ENCODE peak calls at places on chromosomes 11 and 22, in nine cellular contexts. S, J, I, Z, G, A, V, F and H are unnamed samples.

GRCh38 chr11:131993291-131993690 is 622.9 kb downstream of the NTM start:
- DNase-seq in A (no peak), Z (no peak), V (no peak), J (no peak), S (no peak), G (no peak), F (no peak), I (no peak), H (no peak)

GRCh38 chr11:1207451-1208360 is 15.2 kb upstream of the MUC5B start:
- DNase-seq in V (no peak), A (peak; percentile 13), J (no peak), I (no peak), G (no peak), Z (no peak), F (no peak), S (no peak), H (no peak)

GRCh38 chr22:20779813-20780148 is 5.9 kb downstream of the SERPIND1 start:
- DNase-seq in G (no peak), J (no peak), A (no peak), S (no peak), I (no peak), V (no peak), F (no peak), Z (no peak), H (no peak)

GRCh38 chr11:119885861-119886567 is 157.0 kb upstream of the NECTIN1 start:
- DNase-seq in I (no peak), S (no peak), V (no peak), J (no peak), Z (no peak), G (no peak), A (no peak), F (no peak), H (no peak)

GRCh38 chr11:122853971-122854446 is 15.7 kb downstream of the CRTAM start:
- DNase-seq in V (peak; percentile 92), S (peak; percentile 36), G (peak; percentile 82), J (no peak), F (peak; percentile 66), I (peak; percentile 84), A (peak; percentile 76), Z (peak; percentile 73), H (no peak)

GRCh38 chr22:50157976-50158375 is 12.6 kb upstream of the PANX2 start:
- DNase-seq in I (no peak), F (no peak), G (no peak), Z (no peak), A (no peak), V (no peak), J (no peak), S (no peak), H (no peak)

GRCh38 chr11:2768471-2769408 is 68.9 kb upstream of the KCNQ1OT1 start:
- DNase-seq in J (no peak), A (no peak), Z (no peak), G (peak; percentile 14), I (peak; percentile 38), S (peak; percentile 54), V (no peak), F (no peak), H (no peak)

GRCh38 chr11:92830382-92831148 is 138.9 kb upstream of the MTNR1B start:
- DNase-seq in G (no peak), A (no peak), J (no peak), Z (no peak), V (no peak), S (no peak), I (no peak), F (no peak), H (no peak)

GRCh38 chr22:49212466-49212865 is 615.2 kb downstream of the BRD1 start:
- DNase-seq in Z (no peak), G (no peak), J (no peak), F (no peak), V (no peak), I (no peak), S (no peak), A (no peak), H (no peak)

GRCh38 chr11:103961010-103961409 is 75.4 kb upstream of the DDI1 start:
- DNase-seq in S (no peak), Z (no peak), J (no peak), F (no peak), A (no peak), G (peak; percentile 43), V (no peak), I (no peak), H (no peak)
- TF ChIP-seq REST in S (no peak), Z (no peak), J (no peak), F (no peak), A (no peak), G (no peak), V (no peak), I (no peak), H (no peak)

DNA sequence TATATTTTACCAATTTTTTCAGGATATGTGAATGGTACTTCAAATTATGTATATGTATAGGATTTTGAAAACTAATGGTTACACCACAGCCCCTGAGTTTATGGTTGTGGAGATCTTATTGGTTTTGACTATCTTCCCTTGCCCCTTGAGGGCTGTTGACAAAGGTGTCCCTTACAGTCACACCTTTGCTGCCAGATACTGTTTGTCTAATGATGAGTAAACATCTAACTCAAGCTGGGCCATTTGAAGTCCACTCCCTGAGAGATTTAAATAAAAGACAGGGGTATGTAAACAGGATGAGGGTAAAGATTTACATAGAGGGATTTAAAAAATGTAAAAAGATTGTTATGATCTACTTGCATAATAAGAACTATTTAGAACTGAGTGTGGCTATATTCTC is 38.9 kb upstream of the LUZP2 start:
- DNase-seq in G (no peak), V (no peak), I (no peak), A (no peak), S (no peak), F (no peak), J (no peak), Z (no peak), H (no peak)
- TF ChIP-seq REST in G (no peak), V (no peak), I (no peak), A (no peak), S (no peak), F (no peak), J (no peak), Z (no peak), H (no peak)

DNA sequence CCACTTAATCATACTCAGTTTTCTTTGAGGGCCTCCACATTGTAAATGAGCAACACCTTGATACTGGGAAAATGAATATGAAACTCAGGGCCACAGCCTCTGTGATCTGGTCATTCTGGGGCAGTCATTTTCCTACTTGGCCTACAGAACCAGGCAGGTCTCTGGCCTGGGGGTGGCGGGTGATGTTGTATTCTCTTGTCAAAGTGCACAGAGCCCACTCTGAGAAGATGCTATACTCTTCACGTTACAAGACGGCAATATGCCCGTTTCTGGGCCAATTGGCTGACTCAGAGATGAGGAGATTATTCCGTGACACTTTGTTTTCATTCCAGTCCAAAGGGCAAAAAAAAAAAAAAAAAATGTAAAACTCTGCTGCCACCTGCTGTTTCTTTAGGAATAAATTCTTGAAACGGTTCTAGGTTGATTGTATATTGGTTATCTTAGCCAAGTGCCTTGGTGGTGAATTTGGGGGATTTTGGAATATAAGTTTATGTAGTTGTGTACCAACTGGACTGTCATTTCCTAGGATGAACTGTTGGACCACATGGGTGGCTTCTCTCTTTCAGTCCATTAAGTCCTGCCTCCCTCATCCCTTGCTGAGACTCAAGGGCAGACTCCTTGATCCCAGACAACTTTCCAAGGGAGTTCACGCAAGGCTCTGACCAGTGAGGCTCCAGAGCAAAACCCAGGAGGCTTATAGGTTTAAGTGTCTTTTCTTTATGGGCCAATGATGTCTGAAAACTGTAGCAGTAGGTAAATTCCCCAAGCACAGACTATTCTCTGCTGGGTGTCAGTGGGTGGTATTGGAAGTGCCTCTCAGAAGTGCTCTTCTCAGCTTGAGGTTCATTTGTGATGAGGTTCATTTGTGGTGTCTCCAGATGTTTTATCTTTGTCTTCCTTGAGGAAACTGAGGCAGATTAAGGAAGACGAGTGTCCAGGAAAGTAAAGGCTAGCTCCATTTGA is 18.2 kb downstream of the ADM start:
- DNase-seq in G (peak; percentile 87), F (peak; percentile 84), I (peak; percentile 81), A (peak; percentile 39), Z (peak; percentile 90), V (peak; percentile 74), J (peak; percentile 25), S (peak; percentile 38), H (no peak)
- TF ChIP-seq REST in G (no peak), F (no peak), I (no peak), A (no peak), Z (no peak), V (no peak), J (no peak), S (no peak), H (no peak)

DNA sequence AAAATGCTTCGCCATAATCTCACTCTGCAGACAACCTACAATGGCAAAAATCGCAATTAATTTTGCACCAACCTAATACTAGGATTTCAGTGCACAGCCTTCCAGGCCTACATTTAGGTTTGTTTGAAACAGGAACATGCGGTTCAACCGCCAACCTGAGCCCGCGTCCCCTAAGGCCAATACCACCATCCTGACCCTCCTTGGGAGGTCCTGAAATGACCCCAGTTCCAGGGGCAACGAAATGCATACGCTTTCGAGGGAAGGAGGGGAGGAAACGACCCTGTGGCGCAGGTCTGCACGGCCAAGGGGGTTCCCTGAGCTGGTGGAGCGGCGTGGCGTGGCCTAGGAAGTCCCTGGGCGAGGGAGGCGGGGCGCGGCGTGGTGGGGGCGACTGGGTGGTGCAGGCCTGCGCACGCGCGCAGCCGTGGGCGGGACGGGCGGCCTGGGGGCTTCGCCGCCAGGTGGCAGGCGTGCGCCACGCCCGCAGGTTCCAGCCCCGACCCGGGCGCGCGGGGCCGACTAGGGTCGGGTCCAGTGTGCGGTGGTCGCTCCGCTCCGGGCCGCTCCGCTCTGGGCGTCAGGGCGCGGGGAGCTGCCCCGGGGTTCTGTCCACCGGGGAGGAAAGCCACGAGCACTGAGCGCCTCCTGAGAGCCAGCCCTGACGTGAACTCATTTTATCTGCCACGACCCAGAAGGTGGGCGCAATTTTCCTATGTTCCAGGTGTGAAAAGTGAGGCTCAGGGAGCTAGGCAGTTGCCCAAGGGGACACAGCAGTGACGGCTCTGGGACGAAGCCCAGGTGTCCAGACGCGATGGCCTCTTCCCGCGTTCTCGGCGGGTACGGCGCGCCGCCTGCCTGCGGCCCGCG is 94.2 kb downstream of the SWAP70 start:
- DNase-seq in J (peak; percentile 76), F (peak; percentile 63), Z (peak; percentile 38), S (peak; percentile 99), A (peak; percentile 99), I (peak; percentile 42), G (peak; percentile 83), V (peak; percentile 80), H (no peak)
- TF ChIP-seq REST in J (no peak), F (no peak), Z (peak; percentile 43), S (no peak), A (no peak), I (no peak), G (no peak), V (no peak), H (no peak)